ENCODE peak calls at places on chromosome 7, in six cellular contexts. I, X, B, A, G and L are unnamed samples.

GRCh38 chr7:101743241-101743994 is 74.0 kb upstream of the CUX1 start:
- DNase-seq in I (peak), B (peak), G (peak), X (peak), A (peak), L (peak)

GRCh38 chr7:27190284-27190748 is 5.3 kb upstream of the HOXA11 start:
- DNase-seq in G (no peak), B (no peak), A (no peak), X (peak), I (no peak), L (no peak)

GRCh38 chr7:111083423-111083822 is 7.5 kb upstream of the LRRN3 start:
- DNase-seq in A (no peak), B (no peak), X (no peak), I (no peak), G (peak), L (no peak)

GRCh38 chr7:30771859-30772429 is 727 bp downstream of the MINDY4 start:
- DNase-seq in A (no peak), G (no peak), X (peak), I (no peak), B (no peak), L (no peak)

GRCh38 chr7:122626785-122627184 is 72.1 kb downstream of the RNF133 start:
- DNase-seq in G (no peak), X (no peak), A (no peak), I (no peak), B (no peak), L (no peak)

GRCh38 chr7:143892527-143893300 is 9.3 kb downstream of the TCAF1 start:
- DNase-seq in X (no peak), B (no peak), I (no peak), G (peak), A (no peak), L (no peak)

GRCh38 chr7:128682125-128682524 is 10.0 kb downstream of the GARIN1A start:
- DNase-seq in B (no peak), G (no peak), X (no peak), A (no peak), I (no peak), L (no peak)

GRCh38 chr7:11252011-11252607 is 278.4 kb downstream of the PHF14 start:
- DNase-seq in I (no peak), A (no peak), B (no peak), G (no peak), X (no peak), L (no peak)

GRCh38 chr7:75058406-75058805 is 15.2 kb downstream of the RCC1L start:
- DNase-seq in X (no peak), G (no peak), A (no peak), B (no peak), I (no peak), L (no peak)

GRCh38 chr7:7686806-7687205 is 31.6 kb downstream of the RPA3 start:
- DNase-seq in B (no peak), A (no peak), I (no peak), X (no peak), G (no peak), L (no peak)

GRCh38 chr7:79377097-79377496 is 76.4 kb downstream of the MAGI2 start:
- DNase-seq in X (no peak), B (peak), A (no peak), G (peak), I (no peak), L (no peak)

GRCh38 chr7:64602518-64602917 is 39.6 kb upstream of the ZNF680 start:
- DNase-seq in X (no peak), A (no peak), B (no peak), I (no peak), G (no peak), L (no peak)

GRCh38 chr7:18521945-18522566 is 26.5 kb downstream of the HDAC9 start:
- DNase-seq in B (no peak), I (no peak), X (no peak), G (no peak), A (no peak), L (no peak)